ENCODE peak calls at places on chromosomes 11 and 22, in four cellular contexts. One of them, this sample, is unnamed.

GRCh38 chr11:45104790-45105084 is 41.7 kb upstream of the PRDM11 start:
- DNase-seq in ascending aorta: no peak
- DNase-seq in GM12864: no peak
- DNase-seq in stomach: no peak
- DNase-seq in this sample: no peak

GRCh38 chr11:72722050-72722748 is 30.0 kb downstream of the ARAP1 start:
- DNase-seq in ascending aorta: peak
- DNase-seq in stomach: peak
- DNase-seq in GM12864: peak
- DNase-seq in this sample: no peak

GRCh38 chr22:23232094-23232905 is 52.0 kb downstream of the BCR start:
- DNase-seq in stomach: no peak
- DNase-seq in GM12864: no peak
- DNase-seq in ascending aorta: no peak
- DNase-seq in this sample: no peak

GRCh38 chr11:12061851-12062560 is 48.4 kb upstream of the MICAL2 start:
- DNase-seq in ascending aorta: no peak
- DNase-seq in stomach: no peak
- DNase-seq in GM12864: no peak
- DNase-seq in this sample: no peak

GRCh38 chr11:11500744-11501487 is 120.9 kb downstream of the GALNT18 start:
- DNase-seq in GM12864: no peak
- DNase-seq in stomach: no peak
- DNase-seq in ascending aorta: no peak
- DNase-seq in this sample: no peak

GRCh38 chr11:68488623-68489022 is 28.1 kb downstream of the PPP6R3 start:
- DNase-seq in stomach: no peak
- DNase-seq in GM12864: no peak
- DNase-seq in ascending aorta: no peak
- DNase-seq in this sample: no peak

GRCh38 chr11:70610561-70610960 is 212.2 kb downstream of the CTTN start:
- DNase-seq in GM12864: no peak
- DNase-seq in ascending aorta: no peak
- DNase-seq in stomach: no peak
- DNase-seq in this sample: no peak

GRCh38 chr11:47672283-47672730 is 29.9 kb upstream of the MTCH2 start:
- DNase-seq in ascending aorta: no peak
- DNase-seq in GM12864: no peak
- DNase-seq in stomach: no peak
- DNase-seq in this sample: no peak

GRCh38 chr11:87437844-87438223 is 400.1 kb downstream of the TMEM135 start:
- DNase-seq in ascending aorta: no peak
- DNase-seq in stomach: no peak
- DNase-seq in GM12864: no peak
- DNase-seq in this sample: peak

GRCh38 chr11:65047581-65048422 is 6.8 kb downstream of the SAC3D1 start:
- DNase-seq in GM12864: no peak
- DNase-seq in stomach: no peak
- DNase-seq in ascending aorta: no peak
- DNase-seq in this sample: no peak

GRCh38 chr22:16801088-16801487 is 24.1 kb downstream of the XKR3 start:
- DNase-seq in GM12864: no peak
- DNase-seq in stomach: no peak
- DNase-seq in ascending aorta: no peak
- DNase-seq in this sample: no peak

GRCh38 chr11:1763796-1764661 is at the start of gene CTSD:
- DNase-seq in stomach: peak
- DNase-seq in GM12864: peak
- DNase-seq in ascending aorta: peak
- DNase-seq in this sample: no peak

GRCh38 chr11:61814242-61814957 is 2.4 kb downstream of the FADS1 start:
- DNase-seq in stomach: no peak
- DNase-seq in ascending aorta: no peak
- DNase-seq in GM12864: no peak
- DNase-seq in this sample: no peak

GRCh38 chr22:37843746-37844089 is 416 bp downstream of the ANKRD54 start:
- DNase-seq in stomach: no peak
- DNase-seq in GM12864: no peak
- DNase-seq in ascending aorta: no peak
- DNase-seq in this sample: no peak

GRCh38 chr11:1103401-1104360 is 29.0 kb downstream of the MUC2 start:
- DNase-seq in GM12864: no peak
- DNase-seq in stomach: no peak
- DNase-seq in ascending aorta: no peak
- DNase-seq in this sample: no peak

GRCh38 chr11:21866781-21867180 is 326.1 kb upstream of the ANO5 start:
- DNase-seq in GM12864: no peak
- DNase-seq in stomach: no peak
- DNase-seq in ascending aorta: no peak
- DNase-seq in this sample: no peak

GRCh38 chr11:34345991-34346480 is 11.8 kb downstream of the ABTB2 start:
- DNase-seq in GM12864: no peak
- DNase-seq in stomach: no peak
- DNase-seq in ascending aorta: peak
- DNase-seq in this sample: no peak

GRCh38 chr11:57651408-57651807 is 1.7 kb upstream of the YPEL4 start:
- DNase-seq in stomach: no peak
- DNase-seq in ascending aorta: no peak
- DNase-seq in GM12864: no peak
- DNase-seq in this sample: no peak

GRCh38 chr22:36885474-36885873 is 24.7 kb downstream of the NCF4 start:
- DNase-seq in ascending aorta: no peak
- DNase-seq in stomach: no peak
- DNase-seq in GM12864: no peak
- DNase-seq in this sample: no peak

GRCh38 chr22:24471570-24471969 is 23.6 kb upstream of the UPB1 start:
- DNase-seq in stomach: no peak
- DNase-seq in ascending aorta: no peak
- DNase-seq in GM12864: no peak
- DNase-seq in this sample: no peak

GRCh38 chr11:47916361-47916841 is 64.0 kb upstream of the PTPRJ start:
- DNase-seq in ascending aorta: no peak
- DNase-seq in GM12864: no peak
- DNase-seq in stomach: peak
- DNase-seq in this sample: no peak

GRCh38 chr22:44505796-44506354 is 7.8 kb upstream of the RTL6 start:
- DNase-seq in GM12864: no peak
- DNase-seq in stomach: no peak
- DNase-seq in ascending aorta: no peak
- DNase-seq in this sample: no peak

GRCh38 chr11:113896156-113896879 is 8.3 kb upstream of the HTR3B start:
- DNase-seq in GM12864: no peak
- DNase-seq in stomach: peak
- DNase-seq in ascending aorta: no peak
- DNase-seq in this sample: no peak

GRCh38 chr11:64511966-64512365 is 79.1 kb upstream of the SLC22A12 start:
- DNase-seq in GM12864: no peak
- DNase-seq in ascending aorta: no peak
- DNase-seq in stomach: no peak
- DNase-seq in this sample: no peak

GRCh38 chr11:15976433-15977045 is 379.8 kb downstream of the SOX6 start:
- DNase-seq in GM12864: no peak
- DNase-seq in ascending aorta: no peak
- DNase-seq in stomach: no peak
- DNase-seq in this sample: no peak

GRCh38 chr11:91947215-91947614 is 277.4 kb upstream of the FAT3 start:
- DNase-seq in ascending aorta: no peak
- DNase-seq in stomach: no peak
- DNase-seq in GM12864: no peak
- DNase-seq in this sample: peak

GRCh38 chr11:84412862-84413261 is 1126.7 kb upstream of the CCDC90B start:
- DNase-seq in stomach: no peak
- DNase-seq in ascending aorta: no peak
- DNase-seq in GM12864: no peak
- DNase-seq in this sample: no peak

DNA sequence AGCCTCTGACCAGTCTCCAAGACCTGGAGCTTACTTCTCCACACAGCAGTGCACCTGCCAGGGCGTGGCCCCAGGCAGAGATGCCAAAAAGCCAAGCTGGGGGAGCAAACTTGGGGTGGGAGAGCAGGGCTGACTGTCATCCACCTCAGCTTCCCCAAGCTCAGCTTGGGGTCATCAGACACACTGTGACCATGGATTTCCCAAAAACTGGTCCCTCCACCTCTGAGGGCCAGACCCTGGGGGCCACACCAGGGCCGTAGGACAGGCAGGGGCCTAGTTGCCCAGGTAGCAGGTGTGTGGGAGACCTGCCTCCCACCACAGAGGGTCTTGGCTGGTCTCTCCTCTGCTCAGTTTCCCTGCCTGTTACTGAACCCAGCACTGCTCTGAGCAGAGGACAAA is 30.6 kb downstream of the ARVCF start:
- DNase-seq in GM12864: no peak
- DNase-seq in stomach: no peak
- DNase-seq in ascending aorta: no peak
- DNase-seq in this sample: no peak
- H3K4me3 ChIP-seq in GM12864: no peak
- H3K4me3 ChIP-seq in stomach: peak
- H3K4me3 ChIP-seq in ascending aorta: peak
- H3K4me3 ChIP-seq in this sample: peak

DNA sequence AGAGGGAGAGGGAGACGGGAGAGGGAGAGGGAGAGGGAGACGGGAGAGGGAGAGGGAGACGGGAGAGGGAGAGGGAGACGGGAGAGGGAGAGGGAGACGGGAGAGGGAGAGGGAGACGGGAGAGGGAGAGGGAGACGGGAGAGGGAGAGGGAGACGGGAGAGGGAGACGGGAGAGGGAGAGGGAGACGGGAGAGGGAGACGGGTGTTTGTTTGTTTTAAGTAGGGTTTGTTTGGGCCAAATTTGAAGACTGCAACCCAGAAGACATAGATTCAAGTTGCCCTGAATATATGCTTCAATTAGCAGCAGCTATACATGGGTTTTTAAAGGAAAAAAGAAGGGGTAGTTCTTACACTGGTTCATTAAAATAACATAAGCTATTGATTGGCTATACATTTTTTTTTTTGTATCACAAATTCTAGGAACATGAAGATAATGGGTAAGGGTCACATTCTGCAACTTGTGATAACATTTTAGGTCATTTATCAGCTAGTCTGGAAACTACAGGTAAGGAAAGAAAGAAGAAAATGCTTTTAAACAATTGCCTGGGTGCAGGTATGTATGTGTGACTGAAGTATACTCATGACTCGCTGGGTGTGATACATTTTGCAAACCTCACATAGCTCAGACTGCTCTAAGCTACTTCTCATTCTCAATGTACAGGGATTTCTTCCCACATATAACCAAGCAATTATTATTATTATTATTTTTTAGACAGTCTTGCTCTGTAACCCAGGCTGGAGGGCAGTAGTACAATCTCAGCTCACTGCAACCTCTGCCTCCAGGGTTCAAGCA is 67.3 kb downstream of the MCHR1 start:
- DNase-seq in GM12864: no peak
- DNase-seq in stomach: no peak
- DNase-seq in ascending aorta: no peak
- DNase-seq in this sample: no peak
- TF ChIP-seq CTCF in GM12864: no peak
- TF ChIP-seq CTCF in stomach: no peak
- TF ChIP-seq CTCF in ascending aorta: no peak
- TF ChIP-seq CTCF in this sample: no peak

GRCh38 chr22:42993651-42994275 is 21.2 kb downstream of the PACSIN2 start:
- DNase-seq in stomach: peak
- DNase-seq in GM12864: no peak
- DNase-seq in ascending aorta: no peak
- DNase-seq in this sample: no peak
- H3K4me3 ChIP-seq in stomach: peak
- H3K4me3 ChIP-seq in GM12864: no peak
- H3K4me3 ChIP-seq in ascending aorta: peak
- H3K4me3 ChIP-seq in this sample: no peak

DNA sequence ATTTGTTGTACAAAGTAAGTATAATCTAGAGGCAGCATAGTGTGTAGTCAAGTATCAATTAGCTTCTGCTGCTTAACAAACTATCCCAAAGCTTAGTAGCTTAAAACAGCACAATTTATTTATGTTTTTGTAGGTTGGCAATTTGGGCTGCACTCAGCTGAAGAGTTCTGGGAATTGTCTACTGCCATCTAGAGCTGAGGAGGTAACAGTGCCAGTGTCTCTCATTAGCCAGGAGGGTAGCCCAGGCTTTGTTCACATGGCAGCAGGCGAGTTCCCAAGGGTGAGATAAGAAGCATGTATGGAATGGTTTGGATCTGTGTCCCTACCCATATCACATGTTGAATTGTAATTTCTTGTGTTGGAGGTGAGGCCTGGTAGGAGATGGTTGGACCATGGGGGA is 45.8 kb upstream of the SLN start:
- DNase-seq in GM12864: no peak
- DNase-seq in stomach: no peak
- DNase-seq in ascending aorta: no peak
- DNase-seq in this sample: no peak
- TF ChIP-seq CTCF in GM12864: peak
- TF ChIP-seq CTCF in stomach: no peak
- TF ChIP-seq CTCF in ascending aorta: no peak
- TF ChIP-seq CTCF in this sample: no peak

DNA sequence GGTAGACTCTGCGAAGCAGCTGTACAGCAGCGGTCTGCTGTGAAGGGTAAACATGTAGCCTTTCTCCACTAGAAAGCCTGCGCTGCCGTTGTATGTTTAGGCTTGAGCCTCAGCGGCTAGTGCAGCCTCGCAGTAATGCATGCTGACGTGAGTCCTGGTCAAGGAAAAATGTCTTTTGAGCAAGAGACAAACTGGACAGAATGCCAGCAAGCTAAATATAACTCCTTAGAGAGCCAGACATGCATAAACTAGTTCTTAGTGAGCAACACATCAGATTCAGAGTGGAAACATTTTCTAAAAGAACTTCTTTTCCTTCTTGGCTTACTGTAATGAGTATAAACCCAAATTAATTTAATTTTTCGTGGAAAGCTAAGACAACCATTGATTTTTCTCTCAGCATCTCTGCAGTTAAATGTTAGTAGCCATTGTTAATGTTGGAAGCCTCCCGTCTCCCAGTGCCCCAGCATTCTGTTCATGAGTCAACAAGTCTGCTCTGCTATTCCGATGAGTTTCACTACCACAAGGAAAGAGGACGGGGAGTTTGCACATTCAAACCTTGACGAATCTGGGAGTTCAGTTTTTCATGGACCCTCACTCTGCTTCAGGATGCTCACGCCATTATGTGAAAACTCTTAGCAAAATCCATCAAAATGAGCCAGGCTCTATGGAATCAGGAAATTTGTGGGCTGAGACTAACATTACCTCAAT is 51.4 kb downstream of the JAM3 start:
- DNase-seq in GM12864: no peak
- DNase-seq in ascending aorta: no peak
- DNase-seq in stomach: peak
- DNase-seq in this sample: peak
- H3K4me3 ChIP-seq in GM12864: no peak
- H3K4me3 ChIP-seq in ascending aorta: peak
- H3K4me3 ChIP-seq in stomach: no peak
- H3K4me3 ChIP-seq in this sample: no peak

This sample was measured in retinal pigment epithelial cell.